ENCODE peak calls at places on chromosomes 7 and 10, in seven cellular contexts. D is A673, G is fibroblast of the aortic adventitia, L is fibroblast of pulmonary artery, V is brain microvascular endothelial cell, Y is endothelial cell, Z is astrocyte of the spinal cord. S is an unnamed sample.

GRCh38 chr10:91528080-91528479 is 104.8 kb downstream of the PPP1R3C start:
- DNase-seq in Y (no peak), V (no peak), Z (no peak), D (no peak), G (no peak), L (no peak), S (no peak)

GRCh38 chr7:153628825-153629224 is 423.4 kb upstream of the DPP6 start:
- DNase-seq in G (no peak), L (no peak), D (no peak), Z (no peak), V (no peak), Y (no peak), S (no peak)

GRCh38 chr7:41809081-41809480 is 106.2 kb upstream of the INHBA start:
- DNase-seq in L (no peak), D (no peak), Z (no peak), V (no peak), G (no peak), Y (no peak), S (no peak)

GRCh38 chr10:60650272-60650800 is 127.9 kb upstream of the CDK1 start:
- DNase-seq in G (no peak), L (no peak), Y (no peak), Z (no peak), V (no peak), D (no peak), S (no peak)

GRCh38 chr10:62502995-62503613 is 128.9 kb downstream of the ZNF365 start:
- DNase-seq in L (no peak), G (peak; percentile 32), D (peak; percentile 18), Y (no peak), V (no peak), Z (no peak), S (peak; percentile 51)

GRCh38 chr10:70723771-70724170 is 51.5 kb downstream of the ADAMTS14 start:
- DNase-seq in G (no peak), Y (no peak), D (no peak), V (no peak), L (no peak), Z (no peak), S (no peak)

GRCh38 chr7:77959080-77959479 is 160.5 kb downstream of the PHTF2 start:
- DNase-seq in V (no peak), L (no peak), Y (no peak), G (no peak), D (no peak), Z (no peak), S (no peak)

GRCh38 chr10:69406302-69406811 is 10.4 kb downstream of the TACR2 start:
- DNase-seq in V (no peak), D (peak; percentile 49), L (peak; percentile 46), Y (no peak), Z (no peak), G (no peak), S (no peak)

GRCh38 chr10:66625709-66626590 is 299.9 kb upstream of the LRRTM3 start:
- DNase-seq in V (no peak), D (no peak), Z (no peak), L (no peak), Y (no peak), G (no peak), S (no peak)

GRCh38 chr10:66629976-66630375 is 295.9 kb upstream of the LRRTM3 start:
- DNase-seq in V (no peak), Y (no peak), Z (no peak), L (no peak), D (no peak), G (no peak), S (no peak)

GRCh38 chr10:66622050-66622449 is 303.8 kb upstream of the LRRTM3 start:
- DNase-seq in G (no peak), D (no peak), L (no peak), V (no peak), Z (no peak), Y (no peak), S (no peak)

DNA sequence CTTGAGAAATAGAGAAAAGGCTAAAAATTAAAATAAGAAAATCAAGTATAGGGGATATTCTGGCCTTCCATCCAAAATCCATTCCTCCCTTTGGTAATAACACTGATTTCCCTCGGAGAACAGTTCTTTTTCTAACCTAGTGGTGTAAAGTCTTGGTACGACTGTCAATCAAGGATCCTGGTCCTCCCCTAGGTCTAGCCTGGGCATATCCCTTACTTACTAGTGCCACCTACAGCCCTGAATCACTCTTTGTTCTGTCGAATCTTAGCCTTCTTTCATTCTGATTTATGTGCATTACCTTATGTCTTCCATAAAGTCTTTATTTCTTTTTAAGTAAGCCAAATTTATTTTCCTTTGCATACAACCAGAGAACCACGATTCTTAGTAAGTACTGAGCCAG is 298.7 kb upstream of the LRRTM3 start:
- DNase-seq in V (peak; percentile 34), L (peak; percentile 1), G (no peak), Y (peak; percentile 21), D (peak; percentile 33), Z (peak; percentile 4), S (no peak)
- TF ChIP-seq CTCF in V (peak; percentile 55), L (no peak), G (no peak), Y (no peak), D (peak; percentile 34), Z (peak; percentile 8), S (no peak)

GRCh38 chr7:73429218-73429617 is 4.4 kb upstream of the FZD9 start:
- DNase-seq in V (no peak), D (peak; percentile 48), Z (peak; percentile 32), Y (no peak), L (peak; percentile 39), G (no peak), S (peak; percentile 37)

GRCh38 chr7:73429622-73430505 is 3.7 kb upstream of the FZD9 start:
- DNase-seq in Y (no peak), D (no peak), G (no peak), Z (no peak), V (no peak), L (no peak), S (no peak)

GRCh38 chr7:73426016-73426415 is 7.6 kb upstream of the FZD9 start:
- DNase-seq in Y (no peak), Z (no peak), G (no peak), D (no peak), L (no peak), V (no peak), S (no peak)

GRCh38 chr7:73428697-73429005 is 4.9 kb upstream of the FZD9 start:
- DNase-seq in Z (no peak), Y (no peak), D (no peak), L (no peak), G (no peak), V (no peak), S (no peak)

DNA sequence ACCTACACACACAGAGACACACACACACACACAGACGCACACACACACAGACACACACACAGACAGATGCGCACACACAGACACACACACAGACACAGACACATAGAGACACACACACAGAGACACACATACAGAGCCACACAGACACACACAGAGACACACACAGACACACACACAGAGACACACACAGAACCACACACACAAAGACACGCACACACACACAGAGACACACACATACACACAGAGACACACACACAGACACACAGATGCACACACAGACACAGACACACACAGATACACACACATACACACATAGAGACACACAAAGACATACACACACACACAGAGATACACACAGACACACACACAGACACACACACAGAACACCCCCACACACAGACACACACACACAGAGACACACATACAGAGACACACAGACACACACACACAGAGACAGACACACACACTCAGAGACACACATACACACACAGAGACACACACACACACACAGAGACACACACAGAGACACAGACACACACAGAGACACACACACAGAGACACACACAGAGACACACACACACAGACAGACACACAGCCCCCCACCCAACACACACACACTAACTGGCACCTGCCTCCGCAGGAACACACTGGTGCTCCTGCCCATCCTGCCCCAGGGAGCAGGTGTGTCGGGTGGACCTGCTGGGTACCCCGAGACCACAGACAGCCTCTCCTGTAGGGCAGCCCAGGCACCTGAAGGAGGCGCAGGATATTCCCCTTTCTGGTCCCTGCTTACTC is 5.5 kb upstream of the FZD9 start:
- DNase-seq in L (no peak), Y (no peak), G (no peak), D (no peak), V (no peak), Z (no peak), S (no peak)
- TF ChIP-seq CTCF in L (no peak), Y (no peak), G (no peak), D (no peak), V (no peak), Z (peak; percentile 20), S (no peak)

GRCh38 chr7:158704524-158705233 is at the start of gene NCAPG2:
- DNase-seq in Y (peak; percentile 98), L (peak; percentile 98), Z (peak; percentile 98), D (peak; percentile 99), V (peak; percentile 93), G (peak; percentile 96), S (peak; percentile 96)
- TF ChIP-seq CTCF in Y (no peak), L (no peak), Z (no peak), D (no peak), V (peak; percentile 19), G (peak; percentile 41), S (no peak)

DNA sequence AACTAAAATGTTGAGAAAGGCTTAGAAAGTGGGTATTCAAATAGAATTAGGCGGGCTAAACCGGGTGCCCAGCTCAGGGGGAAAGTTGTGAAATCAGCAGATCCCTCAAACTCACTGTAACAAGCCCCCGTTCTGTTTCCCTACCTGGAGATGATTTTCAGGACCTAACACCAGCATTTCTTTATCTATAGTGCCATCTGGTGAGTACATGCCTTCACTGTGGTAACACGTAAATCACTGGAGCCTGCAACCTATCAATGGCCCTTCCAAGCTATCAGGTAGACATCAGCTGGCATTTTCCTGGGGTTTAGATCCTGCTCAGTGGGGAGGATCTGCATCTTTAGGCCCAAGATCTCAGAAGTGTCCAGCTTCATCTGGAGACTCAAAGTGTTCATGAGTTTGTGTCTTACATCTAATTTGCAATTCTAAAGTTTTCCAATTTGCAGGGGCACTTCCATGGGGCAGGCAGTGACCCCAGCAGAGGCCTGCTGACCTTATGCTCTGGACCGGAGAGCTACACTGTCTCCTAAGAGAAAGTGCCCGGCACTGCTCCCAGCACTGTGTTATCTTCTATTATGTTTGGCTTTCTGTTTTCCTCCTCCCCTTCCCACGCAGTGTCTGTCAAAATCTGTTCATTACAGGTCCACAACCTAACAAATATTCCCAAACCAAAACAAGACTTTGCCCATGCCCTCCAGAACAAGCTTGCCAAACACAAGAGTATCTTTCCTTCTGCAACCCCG is 132.5 kb downstream of the LSM5 start:
- DNase-seq in V (no peak), Z (no peak), G (no peak), D (no peak), L (no peak), Y (peak; percentile 13), S (no peak)
- TF ChIP-seq CTCF in V (peak; percentile 21), Z (no peak), G (no peak), D (peak; percentile 15), L (no peak), Y (no peak), S (no peak)

DNA sequence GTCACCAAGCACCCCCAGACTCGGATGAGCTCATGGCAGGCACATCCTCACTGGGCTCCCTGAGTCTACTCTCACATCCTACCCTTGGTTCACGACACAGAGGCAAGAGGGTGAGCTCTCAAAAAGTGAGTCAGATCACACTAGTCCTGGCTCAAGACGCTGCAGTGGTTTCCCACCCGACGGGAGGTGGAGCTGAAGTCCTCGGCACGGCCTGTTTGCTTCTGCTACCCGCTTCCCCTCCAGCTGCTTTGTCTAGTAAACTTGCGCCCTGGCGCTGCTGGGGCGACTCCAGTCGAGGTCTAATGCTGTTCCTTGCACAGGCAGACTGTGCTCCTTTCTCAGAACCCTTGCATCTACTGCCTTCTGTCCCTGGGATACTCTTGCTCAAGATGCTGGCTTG is 13.5 kb upstream of the SFMBT2 start:
- DNase-seq in G (no peak), L (no peak), V (no peak), D (no peak), Y (no peak), Z (no peak), S (no peak)
- TF ChIP-seq CTCF in G (no peak), L (no peak), V (no peak), D (no peak), Y (no peak), Z (no peak), S (no peak)